ENCODE peak calls at places on chromosomes 6 and 20, in nine cellular contexts. One of them, this sample, is unnamed.

GRCh38 chr20:34299925-34300806 is 3.0 kb downstream of the AHCY start:
- DNase-seq in neural progenitor cell: no peak
- DNase-seq in HCT116: no peak
- DNase-seq in SK-N-SH: no peak
- DNase-seq in GM23248: peak
- DNase-seq in MM.1S: no peak
- DNase-seq in PC-3: peak
- DNase-seq in hepatocyte: peak
- DNase-seq in GM23338: no peak
- DNase-seq in this sample: no peak

GRCh38 chr6:155452576-155452975 is 3.1 kb downstream of the NOX3 start:
- DNase-seq in neural progenitor cell: no peak
- DNase-seq in HCT116: no peak
- DNase-seq in SK-N-SH: no peak
- DNase-seq in GM23248: peak
- DNase-seq in MM.1S: no peak
- DNase-seq in PC-3: no peak
- DNase-seq in hepatocyte: no peak
- DNase-seq in GM23338: no peak
- DNase-seq in this sample: no peak

GRCh38 chr20:42361402-42361801 is 743.2 kb upstream of the CHD6 start:
- DNase-seq in neural progenitor cell: no peak
- DNase-seq in HCT116: no peak
- DNase-seq in SK-N-SH: peak
- DNase-seq in GM23248: no peak
- DNase-seq in MM.1S: no peak
- DNase-seq in PC-3: no peak
- DNase-seq in hepatocyte: no peak
- DNase-seq in GM23338: no peak
- DNase-seq in this sample: no peak

GRCh38 chr20:58586565-58587093 is 64.5 kb upstream of the STX16 start:
- DNase-seq in neural progenitor cell: no peak
- DNase-seq in HCT116: no peak
- DNase-seq in SK-N-SH: no peak
- DNase-seq in GM23248: no peak
- DNase-seq in MM.1S: no peak
- DNase-seq in PC-3: no peak
- DNase-seq in hepatocyte: no peak
- DNase-seq in GM23338: no peak
- DNase-seq in this sample: no peak

GRCh38 chr6:148177589-148178233 is 164.9 kb upstream of the SASH1 start:
- DNase-seq in neural progenitor cell: peak
- DNase-seq in HCT116: peak
- DNase-seq in SK-N-SH: peak
- DNase-seq in GM23248: peak
- DNase-seq in MM.1S: no peak
- DNase-seq in PC-3: peak
- DNase-seq in hepatocyte: peak
- DNase-seq in GM23338: peak
- DNase-seq in this sample: peak

GRCh38 chr6:79631800-79632172 is 657 bp downstream of the SH3BGRL2 start:
- DNase-seq in neural progenitor cell: no peak
- DNase-seq in HCT116: no peak
- DNase-seq in SK-N-SH: no peak
- DNase-seq in GM23248: peak
- DNase-seq in MM.1S: no peak
- DNase-seq in PC-3: no peak
- DNase-seq in hepatocyte: no peak
- DNase-seq in GM23338: no peak
- DNase-seq in this sample: no peak

GRCh38 chr6:18162401-18162800 is 7.2 kb downstream of the KDM1B start:
- DNase-seq in neural progenitor cell: no peak
- DNase-seq in HCT116: no peak
- DNase-seq in SK-N-SH: no peak
- DNase-seq in GM23248: no peak
- DNase-seq in MM.1S: no peak
- DNase-seq in PC-3: no peak
- DNase-seq in hepatocyte: no peak
- DNase-seq in GM23338: no peak
- DNase-seq in this sample: no peak

GRCh38 chr6:134480593-134480992 is 162.7 kb upstream of the SGK1 start:
- DNase-seq in neural progenitor cell: no peak
- DNase-seq in HCT116: no peak
- DNase-seq in SK-N-SH: no peak
- DNase-seq in GM23248: peak
- DNase-seq in MM.1S: no peak
- DNase-seq in PC-3: peak
- DNase-seq in hepatocyte: no peak
- DNase-seq in GM23338: no peak
- DNase-seq in this sample: no peak

GRCh38 chr6:23170044-23170443 is 600.7 kb downstream of the HDGFL1 start:
- DNase-seq in neural progenitor cell: no peak
- DNase-seq in HCT116: no peak
- DNase-seq in SK-N-SH: no peak
- DNase-seq in GM23248: no peak
- DNase-seq in MM.1S: no peak
- DNase-seq in PC-3: no peak
- DNase-seq in hepatocyte: no peak
- DNase-seq in GM23338: peak
- DNase-seq in this sample: no peak

GRCh38 chr20:45104786-45105185 is 3.9 kb upstream of the KCNS1 start:
- DNase-seq in neural progenitor cell: no peak
- DNase-seq in HCT116: no peak
- DNase-seq in SK-N-SH: no peak
- DNase-seq in GM23248: peak
- DNase-seq in MM.1S: no peak
- DNase-seq in PC-3: peak
- DNase-seq in hepatocyte: no peak
- DNase-seq in GM23338: no peak
- DNase-seq in this sample: no peak

GRCh38 chr6:107490568-107491058 is 696 bp downstream of the SOBP start:
- DNase-seq in neural progenitor cell: no peak
- DNase-seq in HCT116: no peak
- DNase-seq in SK-N-SH: peak
- DNase-seq in GM23248: no peak
- DNase-seq in MM.1S: no peak
- DNase-seq in PC-3: no peak
- DNase-seq in hepatocyte: peak
- DNase-seq in GM23338: no peak
- DNase-seq in this sample: peak

GRCh38 chr6:83310046-83310445 is 116.9 kb downstream of the RWDD2A start:
- DNase-seq in neural progenitor cell: no peak
- DNase-seq in HCT116: no peak
- DNase-seq in SK-N-SH: no peak
- DNase-seq in GM23248: no peak
- DNase-seq in MM.1S: no peak
- DNase-seq in PC-3: no peak
- DNase-seq in hepatocyte: no peak
- DNase-seq in GM23338: no peak
- DNase-seq in this sample: no peak

GRCh38 chr6:75893058-75893775 is 144.2 kb downstream of the MYO6 start:
- DNase-seq in neural progenitor cell: peak
- DNase-seq in HCT116: peak
- DNase-seq in SK-N-SH: peak
- DNase-seq in GM23248: peak
- DNase-seq in MM.1S: peak
- DNase-seq in PC-3: peak
- DNase-seq in hepatocyte: peak
- DNase-seq in GM23338: peak
- DNase-seq in this sample: peak

GRCh38 chr20:8454137-8454712 is 322.2 kb downstream of the PLCB1 start:
- DNase-seq in neural progenitor cell: peak
- DNase-seq in HCT116: peak
- DNase-seq in SK-N-SH: peak
- DNase-seq in GM23248: peak
- DNase-seq in MM.1S: no peak
- DNase-seq in PC-3: peak
- DNase-seq in hepatocyte: peak
- DNase-seq in GM23338: peak
- DNase-seq in this sample: peak

GRCh38 chr6:131628726-131629125 is 684 bp upstream of the MED23 start:
- DNase-seq in neural progenitor cell: no peak
- DNase-seq in HCT116: no peak
- DNase-seq in SK-N-SH: no peak
- DNase-seq in GM23248: peak
- DNase-seq in MM.1S: no peak
- DNase-seq in PC-3: no peak
- DNase-seq in hepatocyte: no peak
- DNase-seq in GM23338: no peak
- DNase-seq in this sample: no peak

GRCh38 chr6:158642805-158643489 is 1.6 kb downstream of the DYNLT1 start:
- DNase-seq in neural progenitor cell: no peak
- DNase-seq in HCT116: no peak
- DNase-seq in SK-N-SH: no peak
- DNase-seq in GM23248: peak
- DNase-seq in MM.1S: peak
- DNase-seq in PC-3: peak
- DNase-seq in hepatocyte: no peak
- DNase-seq in GM23338: no peak
- DNase-seq in this sample: no peak

GRCh38 chr6:135013211-135013610 is 41.4 kb downstream of the HBS1L start:
- DNase-seq in neural progenitor cell: no peak
- DNase-seq in HCT116: no peak
- DNase-seq in SK-N-SH: no peak
- DNase-seq in GM23248: no peak
- DNase-seq in MM.1S: no peak
- DNase-seq in PC-3: no peak
- DNase-seq in hepatocyte: no peak
- DNase-seq in GM23338: no peak
- DNase-seq in this sample: no peak

GRCh38 chr6:20707166-20707485 is 172.9 kb downstream of the CDKAL1 start:
- DNase-seq in neural progenitor cell: no peak
- DNase-seq in HCT116: no peak
- DNase-seq in SK-N-SH: no peak
- DNase-seq in GM23248: no peak
- DNase-seq in MM.1S: no peak
- DNase-seq in PC-3: no peak
- DNase-seq in hepatocyte: no peak
- DNase-seq in GM23338: no peak
- DNase-seq in this sample: no peak

GRCh38 chr6:26349964-26350857 is 14.8 kb upstream of the BTN3A2 start:
- DNase-seq in neural progenitor cell: no peak
- DNase-seq in HCT116: no peak
- DNase-seq in SK-N-SH: no peak
- DNase-seq in GM23248: no peak
- DNase-seq in MM.1S: no peak
- DNase-seq in PC-3: no peak
- DNase-seq in hepatocyte: no peak
- DNase-seq in GM23338: no peak
- DNase-seq in this sample: no peak

GRCh38 chr6:34226731-34227586 is 9.7 kb upstream of the HMGA1 start:
- DNase-seq in neural progenitor cell: peak
- DNase-seq in HCT116: no peak
- DNase-seq in SK-N-SH: peak
- DNase-seq in GM23248: no peak
- DNase-seq in MM.1S: no peak
- DNase-seq in PC-3: no peak
- DNase-seq in hepatocyte: no peak
- DNase-seq in GM23338: peak
- DNase-seq in this sample: peak
- H3K4me3 ChIP-seq in neural progenitor cell: no peak
- H3K4me3 ChIP-seq in HCT116: no peak
- H3K4me3 ChIP-seq in SK-N-SH: no peak
- H3K4me3 ChIP-seq in GM23248: no peak
- H3K4me3 ChIP-seq in MM.1S: no peak
- H3K4me3 ChIP-seq in PC-3: no peak
- H3K4me3 ChIP-seq in hepatocyte: no peak
- H3K4me3 ChIP-seq in GM23338: peak
- H3K4me3 ChIP-seq in this sample: peak

DNA sequence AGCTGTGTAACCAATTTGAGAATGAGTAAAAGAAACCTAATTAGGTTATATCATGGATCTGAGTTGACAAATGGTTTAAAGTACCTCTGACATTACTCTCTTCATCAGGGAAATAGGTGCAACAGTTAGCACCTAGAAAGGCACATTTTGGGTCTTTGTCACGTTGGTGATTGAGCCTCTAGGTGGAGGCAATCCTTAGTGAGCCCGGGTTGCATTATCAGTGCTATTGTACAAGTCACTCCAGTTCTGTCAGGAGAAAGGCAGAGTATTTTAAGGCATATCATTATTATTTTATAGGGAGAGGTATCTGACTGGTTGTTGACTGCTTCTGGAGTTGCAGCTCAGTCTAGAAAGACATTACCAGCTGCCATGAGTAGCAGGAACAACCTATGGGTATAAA is 54.9 kb downstream of the TRIM27 start:
- DNase-seq in neural progenitor cell: no peak
- DNase-seq in HCT116: no peak
- DNase-seq in SK-N-SH: no peak
- DNase-seq in GM23248: no peak
- DNase-seq in MM.1S: no peak
- DNase-seq in PC-3: no peak
- DNase-seq in hepatocyte: no peak
- DNase-seq in GM23338: no peak
- DNase-seq in this sample: peak
- TF ChIP-seq EZH2phosphoT487 in neural progenitor cell: no peak
- TF ChIP-seq EZH2phosphoT487 in HCT116: no peak
- TF ChIP-seq EZH2phosphoT487 in SK-N-SH: no peak
- TF ChIP-seq EZH2phosphoT487 in GM23248: no peak
- TF ChIP-seq EZH2phosphoT487 in MM.1S: no peak
- TF ChIP-seq EZH2phosphoT487 in PC-3: no peak
- TF ChIP-seq EZH2phosphoT487 in hepatocyte: no peak
- TF ChIP-seq EZH2phosphoT487 in GM23338: no peak
- TF ChIP-seq EZH2phosphoT487 in this sample: no peak

GRCh38 chr20:63655249-63655648 is 2.0 kb upstream of the STMN3 start:
- DNase-seq in neural progenitor cell: no peak
- DNase-seq in HCT116: no peak
- DNase-seq in SK-N-SH: no peak
- DNase-seq in GM23248: no peak
- DNase-seq in MM.1S: no peak
- DNase-seq in PC-3: no peak
- DNase-seq in hepatocyte: no peak
- DNase-seq in GM23338: no peak
- DNase-seq in this sample: no peak
- H3K4me3 ChIP-seq in neural progenitor cell: no peak
- H3K4me3 ChIP-seq in HCT116: no peak
- H3K4me3 ChIP-seq in SK-N-SH: no peak
- H3K4me3 ChIP-seq in GM23248: no peak
- H3K4me3 ChIP-seq in MM.1S: no peak
- H3K4me3 ChIP-seq in PC-3: no peak
- H3K4me3 ChIP-seq in hepatocyte: no peak
- H3K4me3 ChIP-seq in GM23338: no peak
- H3K4me3 ChIP-seq in this sample: no peak

DNA sequence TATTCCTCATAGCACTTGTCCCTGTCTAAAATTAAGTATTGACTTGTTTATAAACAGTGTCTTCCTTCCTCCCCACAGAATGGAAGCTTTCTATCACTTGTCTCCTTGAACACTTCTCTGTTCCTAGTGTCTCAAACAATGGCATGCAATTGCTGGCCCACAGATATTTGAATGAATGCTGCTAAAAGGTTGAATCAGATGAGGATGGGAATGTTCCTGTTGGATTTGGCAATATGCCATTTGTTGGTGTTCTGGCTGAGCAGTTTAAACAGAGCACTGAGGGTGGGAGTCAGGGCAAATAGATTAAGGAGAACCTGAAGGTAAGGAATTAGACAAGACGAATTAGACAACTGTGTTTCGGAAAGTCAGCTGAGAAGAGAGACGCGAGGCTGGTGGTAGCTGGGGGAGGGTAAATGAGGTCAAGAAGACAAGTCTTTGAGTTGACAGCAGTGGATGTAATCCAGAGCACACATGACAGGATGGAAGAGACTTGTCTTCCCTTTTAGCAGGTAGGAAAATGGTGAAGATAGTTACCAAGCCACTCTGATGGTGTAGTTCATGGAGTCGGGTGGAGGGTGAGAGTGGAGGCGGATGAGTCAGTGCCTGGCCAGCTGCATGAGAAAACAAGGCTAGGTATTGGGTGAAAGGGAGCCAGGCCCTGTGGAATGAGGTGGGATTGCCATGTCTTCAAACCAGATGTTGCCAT is 58.3 kb upstream of the GNRH2 start:
- DNase-seq in neural progenitor cell: no peak
- DNase-seq in HCT116: no peak
- DNase-seq in SK-N-SH: no peak
- DNase-seq in GM23248: peak
- DNase-seq in MM.1S: no peak
- DNase-seq in PC-3: peak
- DNase-seq in hepatocyte: peak
- DNase-seq in GM23338: no peak
- DNase-seq in this sample: no peak
- TF ChIP-seq EZH2phosphoT487 in neural progenitor cell: no peak
- TF ChIP-seq EZH2phosphoT487 in HCT116: no peak
- TF ChIP-seq EZH2phosphoT487 in SK-N-SH: no peak
- TF ChIP-seq EZH2phosphoT487 in GM23248: no peak
- TF ChIP-seq EZH2phosphoT487 in MM.1S: no peak
- TF ChIP-seq EZH2phosphoT487 in PC-3: no peak
- TF ChIP-seq EZH2phosphoT487 in hepatocyte: no peak
- TF ChIP-seq EZH2phosphoT487 in GM23338: no peak
- TF ChIP-seq EZH2phosphoT487 in this sample: no peak

This sample was measured in OCI-LY7.